ENCODE peak calls at places on chromosome 18, in five cellular contexts. Z, R, G, E and F are unnamed samples. For H3K4me1 and H3K9me3, the result is how much of the 10 kb centered on the place peaks cover.

GRCh38 chr18:46748466-46748865 is 8.4 kb downstream of the ST8SIA5 start:
- DNase-seq in Z (no peak), G (no peak), E (no peak), R (no peak), F (no peak)

GRCh38 chr18:40109251-40110049 is 1845.6 kb upstream of the PIK3C3 start:
- DNase-seq in R (no peak), Z (no peak), G (no peak), E (no peak), F (no peak)

GRCh38 chr18:24914685-24915267 is 437.2 kb downstream of the ZNF521 start:
- DNase-seq in R (no peak), Z (no peak), E (no peak), G (no peak), F (no peak)

GRCh38 chr18:24369420-24369819 is 28.2 kb downstream of the OSBPL1A start:
- DNase-seq in G (no peak), R (no peak), E (no peak), Z (no peak), F (no peak)

GRCh38 chr18:6118080-6118479 is 222.8 kb upstream of the TMEM200C start:
- DNase-seq in Z (no peak), R (no peak), G (no peak), E (no peak), F (no peak)

GRCh38 chr18:56559044-56559443 is 79.3 kb downstream of the TXNL1 start:
- DNase-seq in Z (no peak), R (no peak), E (no peak), G (no peak), F (no peak)

GRCh38 chr18:12659904-12660605 is 2.1 kb upstream of the SPIRE1 start:
- DNase-seq in R (no peak), Z (no peak), E (no peak), G (peak), F (no peak)

GRCh38 chr18:22169889-22170420 is 566 bp downstream of the GATA6 start:
- DNase-seq in Z (peak), E (no peak), R (no peak), G (no peak), F (peak)

GRCh38 chr18:34631567-34631966 is 78.5 kb upstream of the DTNA start:
- DNase-seq in G (no peak), R (no peak), E (no peak), Z (no peak), F (no peak)

GRCh38 chr18:75127143-75128021 is 81.6 kb downstream of the PTGR3 start:
- DNase-seq in E (no peak), Z (no peak), G (peak), R (no peak), F (peak)

GRCh38 chr18:75374466-75374865 is 53.0 kb downstream of the SMIM21 start:
- DNase-seq in E (no peak), Z (no peak), R (no peak), G (no peak), F (no peak)

DNA sequence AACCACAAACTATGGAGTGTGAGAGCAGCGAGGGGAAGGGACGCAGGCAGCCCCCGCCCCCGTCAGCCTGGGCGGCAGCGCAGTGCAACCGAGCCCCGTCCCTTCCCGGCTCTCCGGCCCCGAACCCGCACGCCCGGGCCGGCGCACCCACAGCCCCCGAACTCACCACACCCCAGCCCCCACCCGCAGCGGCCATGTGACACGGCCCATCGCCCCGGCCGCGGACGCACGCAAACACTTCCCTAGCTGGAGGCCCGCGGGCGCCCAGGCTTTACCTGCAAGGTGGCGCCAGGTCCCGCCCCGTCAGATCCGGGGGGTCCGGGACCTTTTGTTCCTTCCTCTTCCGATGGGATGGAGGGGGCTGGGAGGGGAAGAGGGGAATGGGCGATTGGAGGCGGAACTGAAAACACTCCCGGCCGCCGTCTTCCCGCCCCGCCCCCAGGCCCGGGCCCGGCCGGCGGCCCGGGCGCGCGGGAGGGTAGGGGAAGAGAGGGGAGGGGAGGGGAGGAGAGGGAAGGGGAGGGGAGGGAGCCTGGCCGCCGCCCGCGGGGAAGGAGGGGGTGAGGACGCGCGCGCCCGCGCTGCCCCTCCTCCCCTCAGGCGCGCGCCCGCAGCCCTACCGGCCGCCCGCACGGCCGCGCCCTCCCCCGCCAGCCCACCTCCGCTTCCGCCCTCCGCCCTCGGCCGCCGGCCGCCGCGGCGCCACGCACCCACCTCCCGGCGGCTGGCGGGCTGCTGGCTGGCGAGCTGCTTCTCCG is at the start of gene SMAD2:
- DNase-seq in R (peak), G (peak), E (peak), Z (peak), F (peak)
- H3K4me1 ChIP-seq in R (half or more), G (under half), E (under half), Z (half or more), F (under half)

DNA sequence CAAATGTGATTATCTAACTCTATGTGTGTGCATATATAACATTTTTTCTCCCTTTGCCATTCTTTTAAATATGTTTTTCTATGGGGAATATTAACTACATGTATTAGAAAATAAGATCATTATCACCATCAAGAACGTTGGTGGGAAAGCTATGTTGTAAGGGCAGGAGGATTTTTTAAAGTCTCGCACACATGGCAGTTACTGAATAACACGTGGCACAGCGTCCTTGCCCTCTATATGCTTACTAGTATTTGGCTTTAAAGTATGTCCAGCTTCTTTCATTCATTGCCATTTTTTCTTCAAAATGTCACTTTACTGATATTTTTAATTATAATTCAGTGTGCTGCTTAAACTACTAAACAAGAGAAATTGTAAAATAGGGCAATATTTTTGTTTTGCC is 944.3 kb downstream of the SOCS6 start:
- DNase-seq in E (no peak), R (no peak), Z (no peak), G (no peak), F (no peak)
- H3K9me3 ChIP-seq in E (under half), R (under half), Z (under half), G (under half), F (under half)

GRCh38 chr18:55264108-55264507 is 304.8 kb upstream of the CCDC68 start:
- DNase-seq in G (no peak), E (no peak), Z (no peak), R (no peak), F (no peak)
- H3K4me1 ChIP-seq in G (under half), E (under half), Z (under half), R (under half), F (under half)

DNA sequence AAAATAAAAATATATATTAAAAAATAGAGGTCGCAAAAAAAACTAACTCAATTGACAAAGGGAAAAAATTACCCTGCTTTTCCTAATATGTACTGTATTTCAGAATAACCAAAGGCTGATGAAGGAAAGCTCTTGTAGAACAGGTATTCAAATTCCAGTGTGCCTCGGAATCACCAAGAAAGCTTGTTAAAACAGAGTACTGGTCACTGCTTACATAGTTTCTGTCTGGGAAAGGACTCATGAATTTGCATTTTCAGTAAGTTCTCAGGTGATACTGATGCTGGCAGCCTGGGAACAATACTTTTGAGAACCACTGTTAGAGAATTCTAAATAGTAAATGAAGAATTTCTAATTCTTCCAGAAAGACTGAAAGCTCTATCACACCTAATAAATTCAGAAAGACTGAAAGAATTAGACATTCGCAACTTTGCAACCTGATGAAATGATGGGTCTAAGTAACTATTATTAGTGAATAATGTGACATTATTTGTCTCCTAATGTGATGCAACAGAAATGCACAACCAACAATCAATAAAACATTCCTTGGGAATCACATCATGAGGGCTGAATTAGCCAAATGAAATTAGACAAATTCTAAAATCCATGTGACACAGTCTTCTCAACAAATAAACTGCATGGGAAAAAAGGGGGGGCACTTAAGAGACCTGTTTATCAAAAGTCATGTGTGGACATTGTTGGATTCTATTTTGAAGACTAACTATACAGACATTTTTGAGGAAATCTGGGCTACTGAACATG is 21.9 kb downstream of the RPRD1A start:
- DNase-seq in G (no peak), E (no peak), R (no peak), Z (no peak), F (no peak)
- H3K9me3 ChIP-seq in G (under half), E (under half), R (under half), Z (under half), F (under half)